ENCODE peak calls at places on chromosome 20, in five cellular contexts. W is neural progenitor cell, N is PC-3, P is endothelial cell of umbilical vein, H is GM23248. D is an unnamed sample.

GRCh38 chr20:48465271-48465670 is 362.5 kb downstream of the PREX1 start:
- DNase-seq in W (no peak), N (no peak), P (no peak), H (no peak), D (no peak)

GRCh38 chr20:51462566-51463276 is 79.8 kb downstream of the NFATC2 start:
- DNase-seq in W (no peak), N (no peak), P (no peak), H (peak; percentile 78), D (no peak)

GRCh38 chr20:47468290-47469050 is 33.2 kb upstream of the NCOA3 start:
- DNase-seq in W (no peak), N (no peak), P (no peak), H (no peak), D (no peak)

GRCh38 chr20:5714261-5715041 is 35.8 kb upstream of the SHLD1 start:
- DNase-seq in W (peak; percentile 28), N (peak; percentile 76), P (peak; percentile 77), H (no peak), D (no peak)

GRCh38 chr20:25686081-25687077 is 10.3 kb downstream of the ZNF337 start:
- DNase-seq in W (no peak), N (no peak), P (no peak), H (no peak), D (no peak)

GRCh38 chr20:23151885-23152284 is 65.8 kb upstream of the CD93 start:
- DNase-seq in W (no peak), N (no peak), P (no peak), H (peak; percentile 51), D (no peak)

GRCh38 chr20:34883087-34883688 is 6.8 kb downstream of the ACSS2 start:
- DNase-seq in W (no peak), N (no peak), P (no peak), H (no peak), D (no peak)

GRCh38 chr20:49460131-49460530 is 22.3 kb downstream of the KCNB1 start:
- DNase-seq in W (no peak), N (no peak), P (no peak), H (no peak), D (no peak)

GRCh38 chr20:19254956-19255355 is 42.5 kb downstream of the SLC24A3 start:
- DNase-seq in W (no peak), N (no peak), P (no peak), H (no peak), D (peak; percentile 50)

GRCh38 chr20:34922654-34923381 is 32.8 kb downstream of the GSS start:
- DNase-seq in W (no peak), N (peak; percentile 95), P (no peak), H (peak; percentile 89), D (no peak)

GRCh38 chr20:48619126-48620101 is 208.4 kb downstream of the PREX1 start:
- DNase-seq in W (no peak), N (peak; percentile 55), P (no peak), H (no peak), D (peak; percentile 48)

GRCh38 chr20:24560571-24561485 is 91.4 kb downstream of the SYNDIG1 start:
- DNase-seq in W (no peak), N (no peak), P (no peak), H (no peak), D (no peak)

GRCh38 chr20:44405246-44405645 is 49.7 kb downstream of the HNF4A start:
- DNase-seq in W (no peak), N (no peak), P (no peak), H (peak; percentile 21), D (no peak)

GRCh38 chr20:45822863-45823262 is 4.2 kb downstream of the TNNC2 start:
- DNase-seq in W (no peak), N (peak; percentile 67), P (no peak), H (peak; percentile 75), D (peak; percentile 30)

GRCh38 chr20:25532015-25532751 is 53.1 kb downstream of the NINL start:
- DNase-seq in W (peak; percentile 82), N (peak; percentile 87), P (peak; percentile 31), H (no peak), D (no peak)

GRCh38 chr20:37375227-37375626 is 29.3 kb downstream of the SRC start:
- DNase-seq in W (no peak), N (no peak), P (no peak), H (no peak), D (no peak)

GRCh38 chr20:25279403-25279802 is 31.5 kb downstream of the PYGB start:
- DNase-seq in W (no peak), N (peak; percentile 50), P (no peak), H (no peak), D (no peak)

GRCh38 chr20:58839474-58839874 is 11.2 kb downstream of the GNAS-AS1 start:
- DNase-seq in W (peak; percentile 77), N (peak; percentile 71), P (peak; percentile 21), H (peak; percentile 52), D (peak; percentile 45)

GRCh38 chr20:29873946-29874345 is 1383.5 kb upstream of the DEFB115 start:
- DNase-seq in W (peak; percentile 82), N (no peak), P (peak; percentile 37), H (peak; percentile 63), D (peak; percentile 15)

GRCh38 chr20:46903937-46904336 is 9.3 kb downstream of the EYA2 start:
- DNase-seq in W (no peak), N (no peak), P (no peak), H (no peak), D (no peak)

GRCh38 chr20:23548408-23548807 is 19.9 kb downstream of the CST9L start:
- DNase-seq in W (no peak), N (no peak), P (no peak), H (no peak), D (no peak)

GRCh38 chr20:42949865-42950264 is 239.8 kb downstream of the PTPRT start:
- DNase-seq in W (no peak), N (no peak), P (no peak), H (no peak), D (no peak)

GRCh38 chr20:41497186-41497895 is 120.8 kb downstream of the CHD6 start:
- DNase-seq in W (no peak), N (no peak), P (no peak), H (no peak), D (no peak)

GRCh38 chr20:37498066-37498702 is 22.9 kb upstream of the NNAT start:
- DNase-seq in W (no peak), N (peak; percentile 42), P (no peak), H (no peak), D (no peak)

GRCh38 chr20:24163501-24163900 is 174.9 kb upstream of the GGTLC1 start:
- DNase-seq in W (no peak), N (no peak), P (peak; percentile 24), H (peak; percentile 27), D (no peak)

GRCh38 chr20:45545754-45546453 is 1.3 kb downstream of the EPPIN start:
- DNase-seq in W (peak; percentile 70), N (peak; percentile 67), P (no peak), H (peak; percentile 75), D (peak; percentile 28)

GRCh38 chr20:53823121-53823764 is 229.6 kb upstream of the ZNF217 start:
- DNase-seq in W (no peak), N (no peak), P (no peak), H (no peak), D (no peak)

GRCh38 chr20:7302256-7302655 is 534.8 kb downstream of the BMP2 start:
- DNase-seq in W (peak; percentile 26), N (no peak), P (no peak), H (no peak), D (no peak)

GRCh38 chr20:11219192-11219591 is 545.4 kb upstream of the JAG1 start:
- DNase-seq in W (no peak), N (no peak), P (no peak), H (no peak), D (no peak)

GRCh38 chr20:59850018-59850641 is 83.3 kb downstream of the SYCP2 start:
- DNase-seq in W (peak; percentile 46), N (peak; percentile 78), P (peak; percentile 22), H (peak; percentile 46), D (peak; percentile 57)

GRCh38 chr20:21224217-21224616 is 78.9 kb upstream of the XRN2 start:
- DNase-seq in W (no peak), N (no peak), P (no peak), H (no peak), D (no peak)

GRCh38 chr20:13858496-13859270 is 73.9 kb downstream of the NDUFAF5 start:
- DNase-seq in W (no peak), N (no peak), P (no peak), H (peak; percentile 67), D (no peak)

GRCh38 chr20:62161347-62161746 is 17.8 kb downstream of the SS18L1 start:
- DNase-seq in W (no peak), N (no peak), P (no peak), H (peak; percentile 74), D (no peak)
- H3K27ac ChIP-seq in W (no peak overlapping the region), N (no peak overlapping the region), P (no peak overlapping the region), H (no peak overlapping the region), D (no peak overlapping the region)

GRCh38 chr20:63487116-63487764 is 11.6 kb downstream of the EEF1A2 start:
- DNase-seq in W (no peak), N (no peak), P (no peak), H (no peak), D (no peak)
- TF ChIP-seq EZH2 in W (no peak), N (no peak), P (no peak), H (no peak), D (no peak)

GRCh38 chr20:1734269-1734858 is 76.8 kb upstream of the SIRPG start:
- DNase-seq in W (no peak), N (peak; percentile 79), P (peak; percentile 15), H (peak; percentile 62), D (peak; percentile 32)
- H3K27ac ChIP-seq in W (no peak overlapping the region), N (peak overlapping the region; percentile 62), P (no peak overlapping the region), H (no peak overlapping the region), D (no peak overlapping the region)

GRCh38 chr20:63009044-63009961 is 2.5 kb upstream of the BHLHE23 start:
- DNase-seq in W (peak; percentile 85), N (peak; percentile 85), P (peak; percentile 56), H (peak; percentile 80), D (peak; percentile 83)

GRCh38 chr20:63006611-63007471 is at the start of gene BHLHE23:
- DNase-seq in W (peak; percentile 88), N (no peak), P (no peak), H (no peak), D (peak; percentile 60)

GRCh38 chr20:63007472-63007721 is 633 bp upstream of the BHLHE23 start:
- DNase-seq in W (peak; percentile 37), N (no peak), P (no peak), H (no peak), D (no peak)

GRCh38 chr20:63008541-63009043 is 1.8 kb upstream of the BHLHE23 start:
- DNase-seq in W (no peak), N (no peak), P (no peak), H (no peak), D (no peak)

DNA sequence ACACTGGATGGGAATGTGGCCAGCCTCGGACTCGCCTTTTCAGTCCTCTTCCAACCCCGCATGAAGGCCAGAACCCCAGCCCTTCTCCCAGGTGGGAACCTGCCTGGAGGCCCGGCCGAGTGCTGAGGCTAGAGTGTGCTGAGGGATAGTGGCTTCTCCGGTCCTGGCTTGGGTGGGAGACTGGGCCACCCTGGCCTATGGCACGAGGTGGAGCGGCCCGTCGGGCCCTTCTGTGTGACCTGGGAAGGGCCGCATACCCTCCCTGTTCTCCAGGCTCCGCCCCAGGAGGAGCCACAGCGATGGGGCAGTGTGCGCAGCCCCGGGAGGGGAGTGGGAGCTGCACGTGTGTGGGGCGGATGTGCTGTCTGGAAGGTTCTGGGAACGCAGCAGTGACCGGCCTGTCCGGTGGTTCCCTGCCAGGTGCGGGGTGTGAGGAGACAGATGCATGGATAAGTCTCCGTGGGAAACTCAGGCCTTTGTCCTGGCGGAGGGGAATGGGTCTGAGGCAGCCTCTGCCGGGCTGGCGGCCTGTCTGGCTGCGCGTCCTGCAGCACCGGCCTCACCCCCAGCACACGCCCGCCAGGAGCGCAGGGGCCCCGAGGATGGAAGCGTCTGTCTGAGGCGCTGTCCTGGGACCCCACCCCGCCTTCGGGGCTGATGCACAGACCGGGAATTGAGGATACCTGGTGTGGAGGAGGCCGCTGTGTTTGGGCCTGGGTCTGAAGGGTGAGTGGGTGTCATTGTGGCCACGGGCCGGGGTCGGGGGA is 1.1 kb upstream of the BHLHE23 start:
- DNase-seq in W (peak; percentile 62), N (no peak), P (no peak), H (no peak), D (no peak)
- TF ChIP-seq EZH2 in W (peak; percentile 87), N (peak; percentile 39), P (peak; percentile 67), H (peak; percentile 84), D (no peak)

D was measured in A673.